ENCODE peak calls at places on chromosomes 6 and 20, in eight cellular contexts. D is uterus, K is transverse colon, G is foreskin fibroblast, H is ovary, X is A549, P is activated B cell treated with CpG ODN at 0.5 μM for 24 hours, N is sigmoid colon. A is an unnamed sample.

GRCh38 chr6:137923866-137924616 is 57.0 kb downstream of the TNFAIP3 start:
- DNase-seq in N (no peak), H (no peak), K (no peak), X (no peak), D (no peak), P (no peak), G (peak; percentile 37), A (no peak)

GRCh38 chr6:163319609-163320366 is 94.7 kb upstream of the QKI start:
- DNase-seq in D (no peak), H (no peak), X (no peak), G (no peak), N (no peak), K (no peak), P (no peak), A (no peak)

GRCh38 chr6:18567380-18567779 is 180.2 kb downstream of the RNF144B start:
- DNase-seq in N (no peak), X (no peak), H (no peak), K (no peak), G (no peak), D (no peak), P (no peak), A (no peak)

GRCh38 chr6:128519132-128519930 is 1.1 kb downstream of the PTPRK start:
- DNase-seq in D (peak; percentile 54), P (no peak), G (peak; percentile 69), N (peak; percentile 80), K (peak; percentile 50), X (peak; percentile 31), H (peak; percentile 58), A (peak; percentile 72)

GRCh38 chr6:127124196-127124595 is 5.7 kb downstream of the RSPO3 start:
- DNase-seq in D (no peak), P (no peak), H (no peak), N (no peak), K (no peak), G (no peak), X (no peak), A (no peak)

GRCh38 chr6:46175446-46175845 is 4.7 kb upstream of the ENPP5 start:
- DNase-seq in H (no peak), G (no peak), N (no peak), X (no peak), K (no peak), P (no peak), D (no peak), A (no peak)

GRCh38 chr20:1824834-1825233 is 70.4 kb upstream of the SIRPA start:
- DNase-seq in H (no peak), N (no peak), G (no peak), P (no peak), D (no peak), X (no peak), K (no peak), A (no peak)

GRCh38 chr20:8860011-8860495 is 208.8 kb upstream of the PLCB4 start:
- DNase-seq in H (no peak), D (no peak), G (peak; percentile 88), X (peak; percentile 42), N (no peak), K (no peak), P (no peak), A (no peak)

GRCh38 chr6:33843696-33844121 is 39.9 kb upstream of the MLN start:
- DNase-seq in H (no peak), D (peak; percentile 53), X (no peak), P (no peak), N (no peak), K (no peak), G (no peak), A (no peak)

GRCh38 chr6:6516643-6517042 is 71.9 kb upstream of the LY86 start:
- DNase-seq in H (no peak), N (no peak), D (no peak), X (no peak), G (no peak), P (no peak), K (no peak), A (no peak)

GRCh38 chr6:24720131-24720603 is 1.2 kb upstream of the C6orf62 start:
- DNase-seq in N (peak; percentile 84), X (peak; percentile 11), G (peak; percentile 71), P (peak; percentile 66), H (peak; percentile 67), K (peak; percentile 70), D (peak; percentile 50), A (no peak)
- TF ChIP-seq CTCF in N (no peak), X (no peak), G (no peak), P (no peak), H (no peak), K (no peak), D (no peak), A (no peak)

DNA sequence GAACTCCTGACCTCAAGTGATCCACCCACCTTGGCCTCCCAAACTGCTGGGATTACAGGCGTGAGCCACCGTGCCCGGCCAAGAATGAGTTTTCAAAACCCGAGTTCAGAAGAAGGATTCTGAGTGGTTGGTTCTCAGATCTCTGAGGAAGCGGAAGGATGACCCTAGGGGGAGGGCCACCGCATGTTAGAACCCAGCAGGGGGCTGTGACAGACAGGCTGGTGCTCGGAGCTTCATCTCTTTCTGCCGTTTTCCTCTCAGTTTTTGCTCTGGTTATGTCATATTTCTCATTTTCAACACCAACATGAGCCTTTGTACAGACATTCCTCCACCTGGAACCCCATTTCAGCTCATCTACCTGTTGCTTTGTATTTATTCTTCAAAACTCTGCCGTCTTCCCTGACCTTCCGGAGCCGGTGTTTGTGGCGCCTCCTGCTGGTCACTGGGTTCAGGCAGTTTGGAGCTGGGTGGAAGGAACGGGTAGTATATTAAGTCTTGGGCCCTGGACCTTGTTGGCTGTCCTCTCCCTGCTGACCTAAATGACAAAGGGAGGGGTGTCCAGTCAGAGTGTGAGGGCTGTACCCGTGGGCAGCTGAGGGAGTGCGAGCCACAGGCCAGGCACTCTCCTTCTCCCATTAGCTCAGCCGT is at the start of gene DEFB123:
- DNase-seq in D (no peak), H (no peak), X (no peak), P (no peak), G (no peak), N (no peak), K (no peak), A (no peak)
- TF ChIP-seq CTCF in D (no peak), H (no peak), X (peak; percentile 24), P (no peak), G (no peak), N (no peak), K (no peak), A (peak; percentile 48)

DNA sequence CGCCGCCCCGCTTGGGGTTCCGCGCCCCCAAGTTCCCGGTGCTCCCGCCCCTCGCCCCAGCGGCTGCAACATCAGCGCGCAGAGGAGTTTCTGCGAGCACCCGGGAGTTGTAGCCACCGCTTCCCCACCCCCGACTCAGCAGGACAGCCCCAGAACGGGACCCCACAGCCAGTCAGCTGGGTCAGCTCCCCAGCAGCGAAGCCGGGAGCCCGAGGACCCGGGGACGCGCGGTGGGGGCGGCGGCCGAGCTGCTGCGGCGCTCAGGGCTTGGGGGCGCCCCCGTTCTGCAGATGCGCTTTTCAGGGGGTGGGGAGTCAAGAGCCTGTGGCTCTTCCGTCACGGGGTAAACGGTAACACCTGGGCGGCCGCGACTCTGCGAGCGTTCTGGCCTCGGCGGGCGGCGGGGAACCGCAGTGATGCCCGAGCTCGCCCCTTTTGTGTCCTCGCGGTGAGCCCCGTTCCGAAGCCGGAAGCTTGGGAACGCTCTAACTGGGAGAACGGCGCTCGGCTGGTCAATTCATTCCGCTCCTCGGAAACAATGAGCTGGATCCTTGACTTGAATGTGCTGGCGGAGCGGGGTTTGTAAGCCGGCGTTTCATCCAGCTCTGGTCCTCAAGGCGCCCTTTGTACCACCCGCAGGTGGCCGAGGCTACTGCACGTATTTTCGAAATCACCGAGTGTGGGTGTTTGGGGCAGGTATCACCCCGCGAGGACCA is 775 bp downstream of the PLEKHG1 start:
- DNase-seq in P (peak; percentile 82), X (peak; percentile 79), H (peak; percentile 54), D (peak; percentile 69), K (peak; percentile 83), G (peak; percentile 74), N (peak; percentile 84), A (no peak)
- TF ChIP-seq CTCF in P (no peak), X (no peak), H (peak; percentile 31), D (peak; percentile 56), K (peak; percentile 76), G (peak; percentile 26), N (peak; percentile 54), A (peak; percentile 72)

DNA sequence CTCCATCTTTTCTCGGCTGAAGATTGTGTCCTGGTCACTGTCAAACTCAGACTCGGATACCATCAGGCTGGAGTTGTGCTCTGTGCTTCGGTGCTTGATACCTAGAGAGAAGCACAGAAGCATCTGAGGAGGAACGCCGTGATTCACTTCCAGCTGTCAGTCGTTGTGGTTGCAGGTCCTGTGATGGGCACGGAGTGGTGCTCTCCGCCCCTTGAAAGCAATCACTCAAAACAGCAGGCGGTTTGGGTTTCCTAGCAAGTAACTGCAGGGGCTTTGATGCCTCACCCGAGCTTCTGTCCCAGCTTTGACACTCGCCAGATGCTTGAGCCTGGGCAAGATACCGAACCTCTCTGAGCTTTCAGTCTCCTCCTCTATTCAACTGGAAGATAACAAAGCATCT is 52.5 kb downstream of the ALDH5A1 start:
- DNase-seq in G (no peak), X (no peak), P (no peak), N (no peak), K (no peak), D (no peak), H (no peak), A (no peak)
- TF ChIP-seq CTCF in G (no peak), X (no peak), P (no peak), N (no peak), K (no peak), D (no peak), H (no peak), A (peak; percentile 25)

DNA sequence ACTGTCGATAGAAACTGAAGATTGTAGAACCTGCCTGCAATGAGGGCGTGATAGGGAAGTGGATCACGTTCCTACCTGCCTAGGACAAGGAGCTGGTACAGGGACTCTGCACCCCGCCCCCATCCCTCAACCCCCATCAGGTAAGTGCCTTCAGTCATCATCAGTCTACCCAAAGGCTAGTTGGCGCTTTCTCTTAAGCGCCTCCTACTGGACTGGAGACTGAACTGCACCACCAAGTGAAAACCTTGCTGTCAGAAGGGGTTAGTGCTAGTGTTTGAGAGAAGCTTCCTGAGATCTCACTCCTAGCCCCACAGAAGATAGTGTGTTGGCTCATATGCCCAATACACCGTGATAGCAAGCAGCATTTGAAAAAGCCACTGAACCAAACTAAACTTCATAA is 706.5 kb upstream of the MAN1A1 start:
- DNase-seq in G (no peak), K (no peak), H (no peak), D (no peak), N (no peak), P (no peak), X (no peak), A (no peak)
- TF ChIP-seq CTCF in G (peak; percentile 23), K (no peak), H (no peak), D (no peak), N (no peak), P (no peak), X (no peak), A (peak; percentile 34)

A was measured in chondrocyte.